ENCODE peak calls at places on chromosomes 4 and X, in six cellular contexts. B is psoas muscle; N is CD4-positive, alpha-beta T cell; I is upper lobe of right lung; G is suprapubic skin; P is K562. R is an unnamed sample. For H3K27me3, the result is how much of the 10 kb centered on the place peaks cover.

GRCh38 chrX:10033360-10034007 is 66.3 kb downstream of the CLDN34 start:
- DNase-seq in B (no peak), N (no peak), I (no peak), G (no peak), P (no peak), R (no peak)

GRCh38 chr4:11182586-11183357 is 245.9 kb downstream of the HS3ST1 start:
- DNase-seq in B (no peak), N (no peak), I (no peak), G (no peak), P (no peak), R (no peak)

GRCh38 chr4:73832651-73833237 is 3.7 kb upstream of the CXCL6 start:
- DNase-seq in B (no peak), N (no peak), I (no peak), G (no peak), P (peak), R (no peak)

GRCh38 chr4:123673971-123674370 is 277.4 kb downstream of the SPRY1 start:
- DNase-seq in B (no peak), N (no peak), I (no peak), G (no peak), P (no peak), R (no peak)

GRCh38 chr4:20984011-20984836 is 284.0 kb downstream of the PACRGL start:
- DNase-seq in B (peak), N (no peak), I (peak), G (no peak), P (no peak), R (no peak)

GRCh38 chr4:1379351-1379781 is 26.9 kb downstream of the NKX1-1 start:
- DNase-seq in B (no peak), N (no peak), I (peak), G (no peak), P (no peak), R (no peak)

GRCh38 chr4:523601-524000 is 24.6 kb downstream of the PIGG start:
- DNase-seq in B (no peak), N (no peak), I (no peak), G (no peak), P (no peak), R (no peak)

GRCh38 chr4:8558080-8558960 is 21.9 kb upstream of the GPR78 start:
- DNase-seq in B (no peak), N (no peak), I (peak), G (no peak), P (no peak), R (no peak)

GRCh38 chr4:44652002-44652401 is 577 bp upstream of the YIPF7 start:
- DNase-seq in B (no peak), N (no peak), I (no peak), G (no peak), P (no peak), R (no peak)

GRCh38 chrX:1239681-1240142 is 27.3 kb upstream of the CRLF2 start:
- DNase-seq in B (peak), N (no peak), I (peak), G (peak), P (peak), R (no peak)

GRCh38 chr4:123421942-123422781 is 25.6 kb downstream of the SPRY1 start:
- DNase-seq in B (no peak), N (no peak), I (no peak), G (no peak), P (no peak), R (no peak)

GRCh38 chrX:101485212-101486064 is at the start of gene ARMCX4:
- DNase-seq in B (peak), N (peak), I (peak), G (peak), P (no peak), R (peak)

GRCh38 chr4:15691346-15692140 is 9.9 kb downstream of the FAM200B start:
- DNase-seq in B (no peak), N (no peak), I (no peak), G (no peak), P (no peak), R (peak)

GRCh38 chr4:188767496-188767895 is 628.3 kb downstream of the TRIML1 start:
- DNase-seq in B (no peak), N (no peak), I (no peak), G (no peak), P (no peak), R (no peak)

GRCh38 chr4:14529653-14530052 is 472.6 kb upstream of the CPEB2 start:
- DNase-seq in B (no peak), N (no peak), I (no peak), G (no peak), P (no peak), R (no peak)

GRCh38 chrX:153061732-153062131 is 5.5 kb downstream of the PNMA3 start:
- DNase-seq in B (no peak), N (no peak), I (no peak), G (no peak), P (no peak), R (no peak)

GRCh38 chr4:73831569-73831968 is 4.9 kb upstream of the CXCL6 start:
- DNase-seq in B (no peak), N (no peak), I (no peak), G (no peak), P (no peak), R (no peak)

GRCh38 chrX:80879916-80880315 is 70.2 kb upstream of the BRWD3 start:
- DNase-seq in B (no peak), N (no peak), I (no peak), G (no peak), P (no peak), R (no peak)

GRCh38 chrX:141733371-141733770 is 34.8 kb upstream of the SPANXD start:
- DNase-seq in B (no peak), N (no peak), I (no peak), G (no peak), P (no peak), R (no peak)

GRCh38 chr4:157389751-157390150 is 169.2 kb downstream of the GRIA2 start:
- DNase-seq in B (no peak), N (no peak), I (no peak), G (no peak), P (no peak), R (no peak)

GRCh38 chr4:55269970-55270369 is 76.1 kb upstream of the SRD5A3 start:
- DNase-seq in B (no peak), N (no peak), I (no peak), G (no peak), P (no peak), R (no peak)

GRCh38 chr4:112523008-112523440 is 7.0 kb upstream of the NEUROG2 start:
- DNase-seq in B (no peak), N (peak), I (no peak), G (no peak), P (peak), R (no peak)
- H3K27me3 ChIP-seq in B (under half), N (half or more), I (half or more), G (half or more), P (under half), R (half or more)

GRCh38 chr4:25080571-25080970 is 49.8 kb upstream of the LGI2 start:
- DNase-seq in B (no peak), N (no peak), I (no peak), G (no peak), P (no peak), R (no peak)
- TF ChIP-seq CTCF in B (no peak), N (no peak), I (no peak), G (no peak), P (no peak), R (no peak)

DNA sequence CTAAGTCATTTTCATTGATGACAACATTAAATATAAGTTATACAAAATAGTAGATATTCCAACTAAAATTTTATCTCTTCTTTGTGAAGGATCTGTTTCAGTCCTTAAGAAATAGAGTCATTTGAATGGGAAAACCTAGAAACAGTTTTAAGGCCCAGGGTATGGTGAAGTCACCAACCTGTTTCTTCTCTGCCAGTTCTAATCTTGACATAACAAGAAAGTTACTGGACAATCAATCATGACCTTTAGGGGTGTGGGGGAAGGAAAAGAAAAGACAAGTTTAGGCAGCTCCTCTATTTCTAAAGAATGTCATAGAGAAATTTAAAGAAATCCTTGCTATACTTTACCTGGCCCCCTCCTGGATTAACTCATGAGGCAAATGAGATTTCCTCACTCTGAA is 426.0 kb downstream of the RPA4 start:
- DNase-seq in B (no peak), N (no peak), I (no peak), G (no peak), P (peak), R (no peak)
- H3K27ac ChIP-seq in B (no peak), N (no peak), I (no peak), G (no peak), P (no peak), R (no peak)

DNA sequence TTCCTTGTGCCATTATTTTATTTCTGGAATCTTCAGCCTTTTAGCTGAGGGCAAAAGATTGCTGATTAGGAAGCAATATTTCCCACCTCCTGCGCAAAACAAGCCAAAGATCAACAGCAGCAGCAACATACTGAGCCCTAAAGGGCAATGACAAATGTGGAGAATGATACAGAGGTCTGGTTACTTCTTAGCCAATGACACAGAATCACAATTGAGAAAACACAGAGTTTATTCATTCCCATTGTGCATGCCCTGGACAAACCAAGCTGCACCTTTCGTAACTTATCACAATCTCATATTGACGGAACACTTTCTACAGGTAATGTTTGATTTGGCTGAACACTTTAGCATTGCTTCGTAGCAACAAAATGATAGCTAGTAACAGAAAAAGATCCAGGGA is 13.4 kb downstream of the F9 start:
- DNase-seq in B (no peak), N (no peak), I (no peak), G (no peak), P (no peak), R (no peak)
- H3K27me3 ChIP-seq in B (under half), N (under half), I (under half), G (under half), P (under half), R (under half)

GRCh38 chr4:126916626-126917140 is 716.1 kb upstream of the INTU start:
- DNase-seq in B (no peak), N (no peak), I (no peak), G (no peak), P (peak), R (peak)
- TF ChIP-seq CTCF in B (no peak), N (no peak), I (no peak), G (no peak), P (no peak), R (peak)

GRCh38 chrX:3520458-3520857 is 174.0 kb upstream of the MXRA5 start:
- DNase-seq in B (no peak), N (no peak), I (no peak), G (no peak), P (no peak), R (no peak)

GRCh38 chrX:3516051-3516541 is 169.6 kb upstream of the MXRA5 start:
- DNase-seq in B (no peak), N (no peak), I (no peak), G (no peak), P (no peak), R (no peak)

GRCh38 chrX:3518870-3519269 is 172.4 kb upstream of the MXRA5 start:
- DNase-seq in B (peak), N (no peak), I (no peak), G (no peak), P (peak), R (peak)

GRCh38 chrX:3514996-3515395 is 168.5 kb upstream of the MXRA5 start:
- DNase-seq in B (no peak), N (no peak), I (no peak), G (no peak), P (no peak), R (no peak)
- H3K27ac ChIP-seq in B (no peak), N (no peak), I (no peak), G (no peak), P (no peak), R (peak)

GRCh38 chrX:82070948-82071347 is 869.0 kb downstream of the SH3BGRL start:
- DNase-seq in B (no peak), N (no peak), I (no peak), G (no peak), P (no peak), R (no peak)
- H3K27me3 ChIP-seq in B (under half), N (under half), I (under half), G (under half), P (under half), R (under half)